ENCODE peak calls at places on chromosomes 13 and 19, in seven cellular contexts. N is Panc1; I is IMR-90; H is CD8-positive, alpha-beta T cell; R is left lung; K is CD8-positive, alpha-beta memory T cell; C is aorta. Q is an unnamed sample.

GRCh38 chr13:80989241-80989640 is 648.3 kb upstream of the SPRY2 start:
- DNase-seq in N (no peak), I (no peak), H (no peak), R (no peak), K (no peak), C (no peak), Q (no peak)

GRCh38 chr13:35672611-35673010 is 196.1 kb upstream of the MAB21L1 start:
- DNase-seq in N (no peak), I (peak), H (no peak), R (no peak), K (no peak), C (no peak), Q (no peak)

GRCh38 chr13:76764429-76764828 is 121.8 kb downstream of the KCTD12 start:
- DNase-seq in N (no peak), I (peak), H (no peak), R (peak), K (no peak), C (peak), Q (no peak)

GRCh38 chr19:17405250-17406038 is at the start of gene BST2:
- DNase-seq in N (no peak), I (peak), H (peak), R (peak), K (peak), C (no peak), Q (peak)

GRCh38 chr13:45695198-45695730 is 6.9 kb upstream of the CBY2 start:
- DNase-seq in N (no peak), I (no peak), H (no peak), R (no peak), K (no peak), C (no peak), Q (no peak)

GRCh38 chr13:48559638-48560320 is 26.9 kb upstream of the RCBTB2 start:
- DNase-seq in N (peak), I (peak), H (no peak), R (no peak), K (no peak), C (no peak), Q (peak)

GRCh38 chr13:37089495-37089894 is 16.0 kb downstream of the CSNK1A1L start:
- DNase-seq in N (no peak), I (no peak), H (no peak), R (no peak), K (no peak), C (no peak), Q (no peak)

GRCh38 chr13:51874651-51875050 is 12.9 kb downstream of the CCDC70 start:
- DNase-seq in N (no peak), I (no peak), H (no peak), R (no peak), K (no peak), C (no peak), Q (no peak)

GRCh38 chr19:15450528-15450890 is 753 bp upstream of the WIZ start:
- DNase-seq in N (no peak), I (no peak), H (no peak), R (no peak), K (no peak), C (no peak), Q (no peak)

GRCh38 chr19:10797541-10798256 is 38.3 kb downstream of the TMED1 start:
- DNase-seq in N (no peak), I (no peak), H (peak), R (no peak), K (peak), C (no peak), Q (no peak)

GRCh38 chr19:41997121-41997850 is 3.3 kb upstream of the ATP1A3 start:
- DNase-seq in N (no peak), I (peak), H (peak), R (no peak), K (peak), C (peak), Q (no peak)

GRCh38 chr13:59236309-59236939 is 927.3 kb downstream of the DIAPH3 start:
- DNase-seq in N (no peak), I (no peak), H (no peak), R (no peak), K (no peak), C (no peak), Q (no peak)

GRCh38 chr13:113935523-113935922 is 38.4 kb downstream of the C13orf46 start:
- DNase-seq in N (no peak), I (no peak), H (no peak), R (no peak), K (no peak), C (peak), Q (no peak)

GRCh38 chr19:10655457-10656312 is 1.5 kb downstream of the ILF3 start:
- DNase-seq in N (no peak), I (peak), H (no peak), R (no peak), K (no peak), C (no peak), Q (no peak)

GRCh38 chr19:46390121-46390858 is 23.1 kb downstream of the CCDC8 start:
- DNase-seq in N (no peak), I (no peak), H (no peak), R (no peak), K (no peak), C (peak), Q (no peak)

GRCh38 chr13:32267836-32268439 is 47.2 kb downstream of the ZAR1L start:
- DNase-seq in N (peak), I (no peak), H (peak), R (no peak), K (peak), C (no peak), Q (no peak)

GRCh38 chr13:23842406-23842805 is 46.8 kb downstream of the MIPEP start:
- DNase-seq in N (no peak), I (no peak), H (no peak), R (no peak), K (no peak), C (no peak), Q (no peak)

GRCh38 chr19:18503971-18504885 is 17.6 kb downstream of the ELL start:
- DNase-seq in N (no peak), I (no peak), H (no peak), R (no peak), K (no peak), C (no peak), Q (no peak)

GRCh38 chr19:5218255-5218855 is 122.3 kb downstream of the PTPRS start:
- DNase-seq in N (no peak), I (no peak), H (no peak), R (no peak), K (no peak), C (no peak), Q (no peak)

GRCh38 chr13:51910508-51910907 is 48.7 kb downstream of the CCDC70 start:
- DNase-seq in N (no peak), I (no peak), H (no peak), R (no peak), K (no peak), C (no peak), Q (no peak)

GRCh38 chr13:80168089-80168850 is 172.7 kb downstream of the SPRY2 start:
- DNase-seq in N (no peak), I (peak), H (no peak), R (no peak), K (no peak), C (no peak), Q (no peak)

GRCh38 chr13:23898101-23898500 is 799 bp upstream of the C1QTNF9B start:
- DNase-seq in N (no peak), I (peak), H (no peak), R (peak), K (no peak), C (no peak), Q (no peak)

GRCh38 chr13:95678967-95679366 is 2.0 kb downstream of the DNAJC3 start:
- DNase-seq in N (no peak), I (no peak), H (no peak), R (no peak), K (no peak), C (no peak), Q (no peak)

GRCh38 chr13:95481051-95481775 is 71.3 kb upstream of the CLDN10 start:
- DNase-seq in N (no peak), I (peak), H (no peak), R (no peak), K (no peak), C (no peak), Q (no peak)

GRCh38 chr13:48437381-48437780 is 24.5 kb upstream of the LPAR6 start:
- DNase-seq in N (no peak), I (peak), H (no peak), R (peak), K (no peak), C (peak), Q (no peak)

GRCh38 chr19:14118165-14119051 is 846 bp upstream of the PRKACA start:
- DNase-seq in N (no peak), I (peak), H (peak), R (peak), K (peak), C (peak), Q (no peak)

GRCh38 chr19:34254552-34255432 is at the start of gene GARRE1:
- DNase-seq in N (no peak), I (peak), H (peak), R (no peak), K (peak), C (peak), Q (no peak)

GRCh38 chr19:1867359-1867724 is 4.0 kb upstream of the KLF16 start:
- DNase-seq in N (no peak), I (no peak), H (no peak), R (no peak), K (no peak), C (no peak), Q (no peak)

GRCh38 chr19:1866693-1867358 is 3.4 kb upstream of the KLF16 start:
- DNase-seq in N (no peak), I (no peak), H (no peak), R (no peak), K (no peak), C (no peak), Q (no peak)

GRCh38 chr19:1871140-1871597 is 7.8 kb upstream of the KLF16 start:
- DNase-seq in N (no peak), I (no peak), H (no peak), R (no peak), K (no peak), C (no peak), Q (no peak)

GRCh38 chr19:1871630-1872029 is 8.3 kb upstream of the KLF16 start:
- DNase-seq in N (no peak), I (no peak), H (no peak), R (no peak), K (no peak), C (no peak), Q (no peak)

GRCh38 chr19:1868971-1869370 is 5.6 kb upstream of the KLF16 start:
- DNase-seq in N (no peak), I (no peak), H (no peak), R (no peak), K (no peak), C (no peak), Q (no peak)
- H3K27ac ChIP-seq in N (no peak), I (no peak), H (no peak), R (no peak), K (no peak), C (no peak), Q (no peak)

GRCh38 chr19:39339636-39340035 is 2.6 kb upstream of the SAMD4B start:
- DNase-seq in N (no peak), I (no peak), H (no peak), R (no peak), K (no peak), C (no peak), Q (no peak)

GRCh38 chr19:39333507-39333906 is 2.3 kb downstream of the GMFG start:
- DNase-seq in N (no peak), I (no peak), H (no peak), R (no peak), K (no peak), C (no peak), Q (no peak)

GRCh38 chr19:39335168-39335567 is 675 bp downstream of the GMFG start:
- DNase-seq in N (no peak), I (no peak), H (no peak), R (no peak), K (no peak), C (no peak), Q (no peak)

GRCh38 chr19:39334444-39334976 is 1.3 kb downstream of the GMFG start:
- DNase-seq in N (no peak), I (no peak), H (no peak), R (no peak), K (no peak), C (no peak), Q (no peak)

GRCh38 chr19:39336483-39336882 is 640 bp upstream of the GMFG start:
- DNase-seq in N (no peak), I (no peak), H (no peak), R (no peak), K (no peak), C (no peak), Q (no peak)
- H3K27ac ChIP-seq in N (no peak), I (no peak), H (peak), R (peak), K (peak), C (no peak), Q (no peak)

GRCh38 chr19:49489601-49490167 is 2.3 kb downstream of the RPL13A start:
- DNase-seq in N (no peak), I (no peak), H (no peak), R (no peak), K (no peak), C (no peak), Q (no peak)

GRCh38 chr19:49491804-49492572 is 4.2 kb upstream of the RPS11 start:
- DNase-seq in N (no peak), I (no peak), H (no peak), R (no peak), K (no peak), C (no peak), Q (no peak)

GRCh38 chr19:49490287-49491029 is 3.0 kb downstream of the RPL13A start:
- DNase-seq in N (no peak), I (no peak), H (no peak), R (no peak), K (no peak), C (no peak), Q (no peak)

GRCh38 chr19:49492573-49493411 is 3.4 kb upstream of the RPS11 start:
- DNase-seq in N (no peak), I (peak), H (no peak), R (no peak), K (no peak), C (no peak), Q (no peak)

DNA sequence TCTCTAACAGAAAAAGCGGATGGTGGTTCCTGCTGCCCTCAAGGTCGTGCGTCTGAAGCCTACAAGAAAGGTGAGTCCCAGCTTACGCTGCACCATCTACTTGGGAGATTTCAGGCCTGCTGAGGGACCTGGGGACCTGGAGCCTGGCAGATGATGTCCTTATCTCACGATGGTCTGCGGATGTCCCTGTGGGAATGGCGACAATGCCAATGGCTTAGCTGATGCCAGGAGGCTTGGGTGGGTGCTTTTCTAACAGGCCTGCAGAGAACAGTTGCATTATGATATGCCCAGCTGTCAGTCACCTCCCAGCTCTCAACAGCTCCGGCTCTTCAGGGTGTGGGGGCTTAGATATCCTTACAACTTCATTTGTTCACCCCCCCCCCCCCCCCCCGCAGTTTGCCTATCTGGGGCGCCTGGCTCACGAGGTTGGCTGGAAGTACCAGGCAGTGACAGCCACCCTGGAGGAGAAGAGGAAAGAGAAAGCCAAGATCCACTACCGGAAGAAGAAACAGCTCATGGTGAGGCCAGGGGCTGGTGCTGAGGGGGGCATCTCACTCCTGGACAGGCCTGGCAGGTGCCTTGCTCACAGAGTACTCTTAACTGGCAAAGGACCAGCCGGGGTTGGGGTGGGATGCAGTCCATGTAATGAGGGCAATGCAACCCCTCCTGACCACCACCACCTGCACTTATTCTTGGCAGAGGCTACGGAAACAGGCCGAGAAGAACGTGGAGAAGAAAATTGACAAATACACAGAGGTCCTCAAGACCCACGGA is 3.8 kb downstream of the RPL13A start:
- DNase-seq in N (no peak), I (no peak), H (no peak), R (no peak), K (no peak), C (no peak), Q (no peak)
- H3K27ac ChIP-seq in N (peak), I (no peak), H (no peak), R (no peak), K (no peak), C (no peak), Q (peak)

DNA sequence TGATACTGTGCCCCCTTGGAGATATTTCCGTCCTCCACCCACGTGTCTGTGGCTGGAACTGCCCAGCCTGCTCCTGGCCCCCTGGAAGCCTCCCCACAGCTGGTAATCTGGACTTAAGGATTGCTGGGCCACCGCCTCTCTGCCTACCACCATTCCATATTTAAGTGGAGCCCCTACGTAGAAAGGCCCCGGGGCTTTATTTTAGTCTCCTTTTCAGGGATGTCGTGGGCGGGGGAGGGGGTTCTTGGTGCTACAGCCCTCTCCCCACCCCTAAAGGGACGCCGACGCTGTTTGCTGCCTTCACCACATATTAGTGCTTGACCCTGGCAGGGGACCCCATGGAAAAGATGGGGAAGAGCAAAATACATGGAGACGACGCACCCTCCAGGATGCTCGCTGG is 2.7 kb upstream of the NOP53 start:
- DNase-seq in N (no peak), I (no peak), H (no peak), R (no peak), K (no peak), C (peak), Q (no peak)
- H3K27ac ChIP-seq in N (peak), I (peak), H (no peak), R (peak), K (peak), C (peak), Q (peak)

GRCh38 chr13:70604448-70604847 is 496.2 kb upstream of the KLHL1 start:
- DNase-seq in N (no peak), I (no peak), H (no peak), R (no peak), K (no peak), C (no peak), Q (no peak)
- H3K27ac ChIP-seq in N (no peak), I (no peak), H (no peak), R (no peak), K (no peak), C (no peak), Q (no peak)

GRCh38 chr19:7515471-7516226 is at the start of gene ZNF358:
- DNase-seq in N (no peak), I (peak), H (peak), R (peak), K (peak), C (peak), Q (no peak)

GRCh38 chr19:7519411-7520130 is 2.9 kb upstream of the MCOLN1 start:
- DNase-seq in N (no peak), I (no peak), H (no peak), R (no peak), K (no peak), C (no peak), Q (no peak)

GRCh38 chr19:7515091-7515470 is 822 bp upstream of the ZNF358 start:
- DNase-seq in N (no peak), I (peak), H (no peak), R (no peak), K (no peak), C (peak), Q (no peak)

GRCh38 chr19:7516281-7516862 is 469 bp downstream of the ZNF358 start:
- DNase-seq in N (no peak), I (no peak), H (no peak), R (no peak), K (no peak), C (no peak), Q (no peak)

DNA sequence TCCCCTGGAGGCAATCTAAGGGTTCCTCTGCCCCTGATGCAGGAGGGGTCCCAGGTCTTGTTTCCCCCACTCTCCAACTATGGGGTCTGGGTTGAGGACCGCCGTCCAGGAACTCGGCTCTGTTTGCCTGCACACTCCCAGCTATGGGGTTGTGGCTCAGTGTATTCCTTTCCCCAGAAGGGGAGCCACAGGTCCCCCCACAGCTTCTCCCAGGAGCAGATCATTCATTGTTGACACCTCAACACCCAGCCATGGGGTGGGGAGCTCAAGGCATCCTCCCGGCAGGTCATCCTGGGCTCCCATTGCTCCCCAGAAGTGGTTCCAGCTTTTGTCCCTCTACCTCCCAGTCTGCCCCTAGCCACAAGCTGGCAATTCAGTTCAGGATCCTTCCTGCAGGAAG is 975 bp downstream of the ZNF358 start:
- DNase-seq in N (no peak), I (no peak), H (no peak), R (no peak), K (no peak), C (no peak), Q (no peak)
- H3K27ac ChIP-seq in N (peak), I (peak), H (no peak), R (peak), K (peak), C (no peak), Q (no peak)

GRCh38 chr19:30718014-30718413 is 345.8 kb downstream of the ZNF536 start:
- DNase-seq in N (no peak), I (no peak), H (no peak), R (no peak), K (no peak), C (no peak), Q (no peak)

GRCh38 chr19:30717381-30717780 is 345.2 kb downstream of the ZNF536 start:
- DNase-seq in N (no peak), I (no peak), H (no peak), R (no peak), K (no peak), C (no peak), Q (no peak)

GRCh38 chr19:30719991-30720329 is 347.8 kb downstream of the ZNF536 start:
- DNase-seq in N (no peak), I (no peak), H (no peak), R (no peak), K (no peak), C (no peak), Q (no peak)

GRCh38 chr19:30718728-30719127 is 346.5 kb downstream of the ZNF536 start:
- DNase-seq in N (no peak), I (no peak), H (no peak), R (no peak), K (no peak), C (no peak), Q (no peak)

GRCh38 chr19:30719189-30719990 is 347.2 kb downstream of the ZNF536 start:
- DNase-seq in N (no peak), I (no peak), H (no peak), R (peak), K (no peak), C (peak), Q (no peak)
- H3K27ac ChIP-seq in N (no peak), I (no peak), H (no peak), R (peak), K (no peak), C (no peak), Q (no peak)